ENCODE peak calls at places on chromosomes 3 and 15, in five cellular contexts. R, Q, M, B and J are unnamed samples.
A peak's percentile ranks its signal among the peaks of the same experiment; 100 is the strongest.

GRCh38 chr3:129278970-129279906 is 568 bp downstream of the HMCES start:
- DNase-seq in R (peak; percentile 73), M (peak; percentile 24), B (peak; percentile 61), Q (peak; percentile 45), J (peak; percentile 77)

GRCh38 chr15:75177360-75178071 is 24.2 kb upstream of the C15orf39 start:
- DNase-seq in M (no peak), B (no peak), R (no peak), Q (no peak), J (no peak)

GRCh38 chr3:171156455-171157005 is 130.0 kb upstream of the SLC2A2 start:
- DNase-seq in R (no peak), M (no peak), B (no peak), Q (no peak), J (no peak)

GRCh38 chr15:73906346-73907017 is 19.8 kb upstream of the LOXL1 start:
- DNase-seq in M (no peak), R (no peak), Q (no peak), B (no peak), J (no peak)

GRCh38 chr15:79179108-79179561 is 88.6 kb upstream of the RASGRF1 start:
- DNase-seq in Q (no peak), B (no peak), M (no peak), R (peak; percentile 25), J (no peak)

GRCh38 chr3:53806182-53807116 is 39.8 kb downstream of the CHDH start:
- DNase-seq in B (peak; percentile 27), M (no peak), Q (no peak), R (peak; percentile 35), J (no peak)

GRCh38 chr3:172170841-172171240 is 131.5 kb downstream of the FNDC3B start:
- DNase-seq in M (no peak), Q (no peak), R (no peak), B (no peak), J (no peak)

GRCh38 chr3:172315401-172316091 is 132.7 kb downstream of the GHSR start:
- DNase-seq in R (peak; percentile 66), B (no peak), M (peak; percentile 37), Q (no peak), J (no peak)

GRCh38 chr3:119245778-119246177 is 5.1 kb upstream of the B4GALT4 start:
- DNase-seq in B (no peak), M (no peak), R (no peak), Q (no peak), J (no peak)

GRCh38 chr3:97699889-97700288 is 64.7 kb upstream of the ARL6 start:
- DNase-seq in R (no peak), Q (no peak), B (no peak), M (no peak), J (no peak)

GRCh38 chr15:63172376-63173115 is 15.3 kb upstream of the RPS27L start:
- DNase-seq in R (no peak), Q (no peak), M (no peak), B (no peak), J (no peak)

GRCh38 chr3:66544619-66545429 is 44.0 kb upstream of the LRIG1 start:
- DNase-seq in B (no peak), M (no peak), R (no peak), Q (no peak), J (no peak)

GRCh38 chr15:67189326-67190051 is 65.0 kb downstream of the AAGAB start:
- DNase-seq in Q (peak; percentile 72), B (no peak), M (peak; percentile 70), R (peak; percentile 0), J (no peak)

GRCh38 chr3:44419923-44420650 is 57.4 kb downstream of the ZNF445 start:
- DNase-seq in Q (no peak), B (no peak), R (no peak), M (no peak), J (no peak)

GRCh38 chr15:42131826-42132806 is 24.3 kb downstream of the PLA2G4F start:
- DNase-seq in B (no peak), Q (peak; percentile 60), R (no peak), M (peak; percentile 12), J (no peak)

DNA sequence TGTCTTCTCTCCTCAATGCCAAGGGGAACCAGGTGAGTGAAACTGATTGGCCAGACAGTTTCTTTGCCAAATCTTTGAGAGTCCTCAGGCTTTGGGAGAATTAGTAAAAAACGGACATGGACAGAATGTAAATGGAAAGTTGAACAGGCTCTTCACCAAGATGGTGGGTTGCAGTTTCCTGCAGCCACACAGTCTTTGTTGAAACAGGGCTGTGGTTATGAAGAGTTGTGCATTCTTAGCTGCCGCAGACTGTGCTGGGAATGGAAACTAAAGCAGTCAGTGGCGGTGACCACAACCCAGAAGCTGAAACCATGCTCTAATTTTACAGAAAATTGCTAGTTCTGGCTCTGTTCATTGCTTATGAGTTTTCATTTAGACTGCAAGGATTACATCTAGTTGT is 42.1 kb upstream of the TASOR start:
- DNase-seq in Q (no peak), M (no peak), B (peak; percentile 94), R (no peak), J (no peak)
- H3K4me3 ChIP-seq in Q (no peak overlapping the region), M (no peak overlapping the region), B (peak overlapping the region; percentile 29), R (no peak overlapping the region), J (no peak overlapping the region)

GRCh38 chr3:183287301-183287971 is 34.4 kb downstream of the B3GNT5 start:
- DNase-seq in M (no peak), Q (no peak), B (no peak), R (peak; percentile 89), J (no peak)

GRCh38 chr3:183284570-183284969 is 31.5 kb downstream of the B3GNT5 start:
- DNase-seq in B (no peak), Q (no peak), R (no peak), M (no peak), J (no peak)

GRCh38 chr3:183283886-183284285 is 30.8 kb downstream of the B3GNT5 start:
- DNase-seq in B (no peak), Q (no peak), R (no peak), M (no peak), J (no peak)

GRCh38 chr3:183285318-183285717 is 32.3 kb downstream of the B3GNT5 start:
- DNase-seq in Q (no peak), M (no peak), B (no peak), R (no peak), J (no peak)

GRCh38 chr3:183285828-183286457 is 32.9 kb downstream of the B3GNT5 start:
- DNase-seq in B (peak; percentile 92), R (peak; percentile 98), Q (peak; percentile 92), M (peak; percentile 85), J (peak; percentile 46)
- H3K4me3 ChIP-seq in B (peak overlapping the region; percentile 32), R (no peak overlapping the region), Q (no peak overlapping the region), M (no peak overlapping the region), J (no peak overlapping the region)

GRCh38 chr3:159632124-159632523 is 356.5 kb upstream of the IL12A start:
- DNase-seq in B (no peak), Q (peak; percentile 60), M (no peak), R (no peak), J (no peak)

GRCh38 chr3:159634414-159634813 is 354.2 kb upstream of the IL12A start:
- DNase-seq in B (no peak), R (peak; percentile 58), M (no peak), Q (no peak), J (no peak)

GRCh38 chr3:159637895-159638542 is 350.6 kb upstream of the IL12A start:
- DNase-seq in M (no peak), Q (no peak), B (no peak), R (no peak), J (no peak)

GRCh38 chr3:159632847-159633246 is 355.8 kb upstream of the IL12A start:
- DNase-seq in B (no peak), R (no peak), M (no peak), Q (no peak), J (no peak)

DNA sequence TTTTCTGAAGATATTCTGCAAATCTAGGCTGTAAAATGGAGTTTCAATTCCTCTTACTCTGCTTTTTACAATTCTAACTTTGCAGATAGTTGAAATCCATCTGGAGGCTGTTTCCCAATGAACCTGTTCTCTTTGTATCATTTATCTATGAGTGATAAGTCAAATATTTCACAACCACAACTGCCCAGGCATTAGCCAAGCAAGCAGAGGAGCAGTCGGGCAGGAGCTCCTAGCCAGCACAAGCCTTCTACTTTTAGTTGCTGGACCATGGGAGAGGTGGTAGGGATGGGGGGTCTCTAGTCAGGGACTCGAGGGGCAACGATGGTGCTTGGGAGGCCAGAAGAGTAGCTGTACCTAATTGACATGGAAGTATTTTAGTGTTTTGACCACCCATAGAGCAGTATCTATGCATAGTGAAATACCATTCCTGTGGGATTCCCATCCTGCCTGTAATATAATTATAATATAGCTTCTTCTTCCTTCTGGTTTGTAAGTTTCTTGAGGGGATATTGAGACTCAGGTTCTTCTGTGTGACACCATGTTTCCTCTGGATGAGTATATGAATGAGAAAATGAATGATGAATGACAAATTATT is 353.5 kb upstream of the IL12A start:
- DNase-seq in M (no peak), R (peak; percentile 61), Q (no peak), B (no peak), J (no peak)
- H3K4me3 ChIP-seq in M (no peak overlapping the region), R (no peak overlapping the region), Q (no peak overlapping the region), B (no peak overlapping the region), J (no peak overlapping the region)

GRCh38 chr3:181713300-181713647 is 1.5 kb downstream of the SOX2 start:
- DNase-seq in R (no peak), B (no peak), M (no peak), Q (no peak), J (peak; percentile 49)
- H3K4me3 ChIP-seq in R (peak overlapping the region; percentile 48), B (no peak overlapping the region), M (no peak overlapping the region), Q (no peak overlapping the region), J (peak overlapping the region; percentile 91)

GRCh38 chr15:89021224-89021623 is 67.0 kb upstream of the ABHD2 start:
- DNase-seq in M (no peak), R (no peak), Q (no peak), B (no peak), J (no peak)
- H3K4me3 ChIP-seq in M (no peak overlapping the region), R (no peak overlapping the region), Q (no peak overlapping the region), B (no peak overlapping the region), J (no peak overlapping the region)